ENCODE peak calls at places on chromosome 21, in five cellular contexts. S is lung, D is IMR-90, I is brain microvascular endothelial cell, N is left lung. H is an unnamed sample.

GRCh38 chr21:17925900-17926299 is 106.7 kb upstream of the C21orf91 start:
- DNase-seq in S (no peak), N (no peak), I (no peak), D (peak), H (peak)

GRCh38 chr21:27423906-27424595 is 457.2 kb upstream of the ADAMTS5 start:
- DNase-seq in N (no peak), D (peak), I (peak), S (no peak), H (peak)

GRCh38 chr21:37799193-37800121 is 116.8 kb downstream of the KCNJ6 start:
- DNase-seq in N (no peak), D (peak), S (no peak), I (no peak), H (no peak)

GRCh38 chr21:35370671-35371070 is 321.6 kb upstream of the RUNX1 start:
- DNase-seq in D (no peak), S (no peak), N (no peak), I (no peak), H (no peak)

GRCh38 chr21:39525129-39525528 is 73.4 kb downstream of the SH3BGR start:
- DNase-seq in D (no peak), S (peak), N (no peak), I (no peak), H (no peak)

GRCh38 chr21:28066051-28066450 is 926.6 kb downstream of the LTN1 start:
- DNase-seq in I (no peak), S (no peak), D (peak), N (no peak), H (peak)

GRCh38 chr21:36297938-36298572 is 21.9 kb upstream of the MORC3 start:
- DNase-seq in S (peak), N (peak), D (peak), I (no peak), H (no peak)

GRCh38 chr21:28090546-28090945 is 902.1 kb downstream of the LTN1 start:
- DNase-seq in N (no peak), I (no peak), D (no peak), S (no peak), H (no peak)

GRCh38 chr21:32322103-32322502 is 23.4 kb downstream of the MRAP start:
- DNase-seq in N (no peak), I (no peak), S (no peak), D (no peak), H (no peak)

GRCh38 chr21:28537371-28538079 is 455.2 kb downstream of the LTN1 start:
- DNase-seq in S (no peak), N (no peak), I (peak), D (peak), H (peak)

GRCh38 chr21:39720126-39720778 is 24.7 kb upstream of the IGSF5 start:
- DNase-seq in I (no peak), N (no peak), S (no peak), D (no peak), H (peak)

GRCh38 chr21:37060296-37060695 is 12.6 kb downstream of the PIGP start:
- DNase-seq in S (peak), D (peak), I (peak), N (no peak), H (peak)

GRCh38 chr21:25456672-25457071 is 150.6 kb downstream of the MRPL39 start:
- DNase-seq in N (no peak), S (no peak), I (peak), D (peak), H (no peak)

GRCh38 chr21:37671381-37671780 is 244.9 kb downstream of the KCNJ6 start:
- DNase-seq in S (no peak), N (peak), I (no peak), D (no peak), H (no peak)

GRCh38 chr21:34552324-34553198 is 40.6 kb upstream of the KCNE1 start:
- DNase-seq in I (no peak), D (no peak), S (no peak), N (no peak), H (peak)

GRCh38 chr21:28675265-28676041 is 317.2 kb downstream of the LTN1 start:
- DNase-seq in I (no peak), S (no peak), D (no peak), N (no peak), H (peak)

GRCh38 chr21:38349111-38349746 is 92.4 kb downstream of the KCNJ15 start:
- DNase-seq in D (peak), S (no peak), I (peak), N (no peak), H (peak)

GRCh38 chr21:43912910-43913309 is 47.9 kb downstream of the AGPAT3 start:
- DNase-seq in N (no peak), I (no peak), S (no peak), D (no peak), H (no peak)

GRCh38 chr21:25885880-25886279 is 151.1 kb downstream of the GABPA start:
- DNase-seq in N (no peak), D (no peak), S (no peak), I (no peak), H (no peak)

GRCh38 chr21:29022141-29022540 is 2.3 kb upstream of the USP16 start:
- DNase-seq in I (no peak), S (no peak), D (no peak), N (no peak), H (no peak)

GRCh38 chr21:43328171-43328570 is 98.8 kb downstream of the SIK1 start:
- DNase-seq in N (peak), D (no peak), I (no peak), S (no peak), H (no peak)

GRCh38 chr21:27202301-27202700 is 235.4 kb upstream of the ADAMTS5 start:
- DNase-seq in N (no peak), D (no peak), S (no peak), I (no peak), H (no peak)

GRCh38 chr21:37278199-37278598 is 11.1 kb upstream of the VPS26C start:
- DNase-seq in D (no peak), I (no peak), N (no peak), S (no peak), H (no peak)

GRCh38 chr21:35585878-35586277 is 474.4 kb downstream of the SETD4 start:
- DNase-seq in I (no peak), S (no peak), D (no peak), N (no peak), H (no peak)

GRCh38 chr21:26124421-26124833 is 46.1 kb downstream of the APP start:
- DNase-seq in I (peak), D (peak), S (no peak), N (no peak), H (peak)

GRCh38 chr21:37225440-37225839 is 41.7 kb downstream of the VPS26C start:
- DNase-seq in N (no peak), I (no peak), S (no peak), D (no peak), H (no peak)

GRCh38 chr21:38012700-38013099 is 96.4 kb upstream of the KCNJ6 start:
- DNase-seq in N (no peak), I (no peak), D (no peak), S (no peak), H (no peak)

GRCh38 chr21:43758132-43758619 is 17.9 kb downstream of the CSTB start:
- DNase-seq in N (no peak), D (peak), I (no peak), S (no peak), H (peak)

GRCh38 chr21:37563641-37564340 is 197.2 kb downstream of the DYRK1A start:
- DNase-seq in S (peak), D (peak), N (peak), I (peak), H (peak)

GRCh38 chr21:36478207-36478701 is 1.7 kb downstream of the CLDN14 start:
- DNase-seq in D (peak), S (no peak), N (no peak), I (peak), H (peak)

GRCh38 chr21:27805696-27806095 is 838.8 kb upstream of the ADAMTS5 start:
- DNase-seq in N (no peak), D (no peak), I (no peak), S (no peak), H (no peak)

GRCh38 chr21:36773111-36773510 is 74.2 kb downstream of the SIM2 start:
- DNase-seq in N (peak), I (peak), S (peak), D (peak), H (peak)

GRCh38 chr21:43193088-43193650 is 24.4 kb downstream of the CRYAA start:
- DNase-seq in S (no peak), N (no peak), D (no peak), I (no peak), H (no peak)

GRCh38 chr21:18384771-18385170 is 18.8 kb downstream of the TMPRSS15 start:
- DNase-seq in N (no peak), S (no peak), D (no peak), I (no peak), H (peak)

GRCh38 chr21:46503922-46504539 is 45.3 kb downstream of the DIP2A start:
- DNase-seq in I (no peak), D (no peak), N (no peak), S (no peak), H (no peak)
- H3K4me3 ChIP-seq in I (no peak), D (no peak), N (no peak), S (no peak), H (no peak)

GRCh38 chr21:15592957-15593356 is 136.8 kb upstream of the USP25 start:
- DNase-seq in S (no peak), D (no peak), I (no peak), N (no peak), H (no peak)

GRCh38 chr21:15586752-15587436 is 142.9 kb upstream of the USP25 start:
- DNase-seq in I (no peak), D (no peak), S (no peak), N (no peak), H (no peak)

DNA sequence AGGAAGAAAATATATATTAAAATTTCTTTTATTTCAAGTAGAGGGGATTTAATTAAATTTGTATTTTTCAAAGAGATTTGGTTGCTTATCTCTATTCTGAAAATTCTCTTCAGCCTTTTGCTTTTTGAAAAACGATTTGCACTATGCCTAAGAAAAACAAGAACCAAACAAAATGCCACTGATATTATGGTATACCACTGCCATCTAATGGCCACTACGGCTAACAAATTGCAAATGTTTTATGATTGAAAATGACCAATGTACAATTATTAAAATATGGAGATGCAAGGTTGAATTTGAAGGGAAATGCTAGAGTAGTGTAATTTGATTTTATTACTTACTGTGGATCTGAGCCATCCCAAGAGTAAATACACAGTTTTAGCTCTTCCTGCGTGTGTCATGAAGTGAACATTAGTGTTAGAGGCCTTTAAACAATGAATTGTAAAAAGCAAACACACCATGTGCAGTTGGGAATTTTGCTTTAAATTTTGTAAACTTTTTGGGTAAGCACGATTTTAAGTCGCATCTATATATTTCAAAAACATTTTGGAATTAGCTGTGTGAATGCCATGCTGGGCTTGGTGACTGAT is 137.4 kb upstream of the USP25 start:
- DNase-seq in I (peak), S (no peak), N (no peak), D (peak), H (peak)
- TF ChIP-seq CTCF in I (peak), S (peak), N (no peak), D (peak), H (peak)

GRCh38 chr21:20999567-21000169 is 1.5 kb downstream of the NCAM2 start:
- DNase-seq in N (no peak), S (no peak), D (peak), I (peak), H (peak)

GRCh38 chr21:20998456-20998789 is 214 bp downstream of the NCAM2 start:
- DNase-seq in N (no peak), S (no peak), I (no peak), D (no peak), H (no peak)

GRCh38 chr21:20997633-20998455 is at the start of gene NCAM2:
- DNase-seq in N (peak), D (peak), I (peak), S (peak), H (peak)

GRCh38 chr21:20997308-20997632 is 939 bp upstream of the NCAM2 start:
- DNase-seq in S (no peak), I (no peak), N (peak), D (no peak), H (no peak)

GRCh38 chr21:20998886-20999285 is 677 bp downstream of the NCAM2 start:
- DNase-seq in N (no peak), S (no peak), I (no peak), D (no peak), H (no peak)
- H3K4me3 ChIP-seq in N (peak), S (no peak), I (peak), D (peak), H (peak)

GRCh38 chr21:33478182-33478581 is 1.6 kb downstream of the TMEM50B start:
- DNase-seq in S (no peak), D (no peak), N (no peak), I (no peak), H (no peak)

GRCh38 chr21:33477066-33477465 is 2.7 kb downstream of the TMEM50B start:
- DNase-seq in D (no peak), I (no peak), S (no peak), N (no peak), H (no peak)

GRCh38 chr21:33480481-33481103 is 818 bp upstream of the TMEM50B start:
- DNase-seq in N (no peak), S (no peak), D (no peak), I (no peak), H (no peak)

GRCh38 chr21:33479679-33480480 is at the start of gene TMEM50B:
- DNase-seq in S (peak), I (peak), N (peak), D (peak), H (peak)

DNA sequence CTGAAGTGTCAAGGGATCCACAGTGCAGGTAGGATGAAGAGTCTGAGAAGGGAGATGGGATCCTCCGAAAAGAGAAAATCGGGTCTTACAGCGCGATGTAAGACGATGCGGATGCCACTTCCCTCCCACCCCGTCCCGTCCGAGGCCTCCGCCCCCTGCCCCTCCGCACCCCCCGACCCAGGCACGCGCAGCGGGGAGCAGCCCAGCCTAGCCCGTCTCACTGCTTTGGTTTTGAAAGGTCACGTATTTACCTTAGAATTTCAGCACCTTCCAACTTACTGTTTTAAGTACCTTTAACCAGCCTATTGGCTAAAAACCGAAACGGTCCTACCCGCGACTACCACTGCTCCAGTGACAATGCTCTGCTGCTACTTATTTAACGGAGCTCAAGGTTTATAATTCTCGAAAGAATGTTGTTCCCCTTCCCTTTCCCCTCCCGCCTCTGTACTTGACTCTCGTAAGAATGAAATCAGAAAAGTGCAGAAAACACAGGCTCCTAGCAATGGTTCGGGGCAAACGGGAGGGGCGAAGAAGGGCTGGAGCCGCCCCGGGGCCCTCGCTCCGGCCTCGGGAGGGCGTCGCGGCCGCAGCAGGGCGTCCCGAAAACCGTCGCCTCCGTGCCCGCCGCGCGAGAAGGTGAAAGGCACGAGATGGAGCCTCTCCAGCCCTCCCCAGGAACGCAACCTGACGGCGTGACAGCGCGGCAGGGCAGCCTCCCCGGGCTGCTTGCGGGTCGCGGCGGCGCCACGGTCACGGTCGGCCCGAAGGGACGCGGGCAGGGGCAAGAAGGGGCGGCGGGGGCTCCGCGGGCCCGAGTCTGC is 706 bp downstream of the TMEM50B start:
- DNase-seq in I (no peak), S (peak), D (peak), N (peak), H (peak)
- TF ChIP-seq CTCF in I (peak), S (no peak), D (no peak), N (no peak), H (no peak)

GRCh38 chr21:45250914-45251634 is 36.6 kb downstream of the POFUT2 start:
- DNase-seq in S (no peak), N (no peak), I (no peak), D (no peak), H (no peak)

GRCh38 chr21:45250272-45250671 is 37.4 kb downstream of the POFUT2 start:
- DNase-seq in N (no peak), D (no peak), S (no peak), I (no peak), H (no peak)

GRCh38 chr21:45249626-45250025 is 38.1 kb downstream of the POFUT2 start:
- DNase-seq in S (no peak), N (no peak), I (no peak), D (no peak), H (no peak)

GRCh38 chr21:45248301-45248892 is 39.3 kb downstream of the POFUT2 start:
- DNase-seq in D (no peak), N (no peak), S (no peak), I (no peak), H (no peak)

GRCh38 chr21:45248893-45249381 is 38.8 kb downstream of the POFUT2 start:
- DNase-seq in I (no peak), D (peak), N (no peak), S (no peak), H (peak)
- H3K4me3 ChIP-seq in I (peak), D (peak), N (no peak), S (no peak), H (peak)

GRCh38 chr21:42127164-42128125 is 56.3 kb downstream of the UMODL1 start:
- DNase-seq in I (no peak), N (peak), S (no peak), D (no peak), H (no peak)

GRCh38 chr21:42124826-42125570 is 53.9 kb downstream of the UMODL1 start:
- DNase-seq in I (no peak), N (peak), D (no peak), S (no peak), H (no peak)

GRCh38 chr21:42124081-42124480 is 53.0 kb downstream of the UMODL1 start:
- DNase-seq in S (no peak), I (no peak), N (peak), D (no peak), H (no peak)

GRCh38 chr21:42123509-42123908 is 52.4 kb downstream of the UMODL1 start:
- DNase-seq in S (no peak), N (no peak), D (no peak), I (no peak), H (no peak)

GRCh38 chr21:42125571-42126544 is 54.7 kb downstream of the UMODL1 start:
- DNase-seq in D (peak), S (peak), I (peak), N (peak), H (peak)
- TF ChIP-seq CTCF in D (no peak), S (no peak), I (peak), N (no peak), H (peak)

GRCh38 chr21:30232011-30232410 is 16.1 kb upstream of the CLDN8 start:
- DNase-seq in I (no peak), D (no peak), N (no peak), S (no peak), H (peak)
- H3K4me3 ChIP-seq in I (no peak), D (no peak), N (no peak), S (no peak), H (no peak)

DNA sequence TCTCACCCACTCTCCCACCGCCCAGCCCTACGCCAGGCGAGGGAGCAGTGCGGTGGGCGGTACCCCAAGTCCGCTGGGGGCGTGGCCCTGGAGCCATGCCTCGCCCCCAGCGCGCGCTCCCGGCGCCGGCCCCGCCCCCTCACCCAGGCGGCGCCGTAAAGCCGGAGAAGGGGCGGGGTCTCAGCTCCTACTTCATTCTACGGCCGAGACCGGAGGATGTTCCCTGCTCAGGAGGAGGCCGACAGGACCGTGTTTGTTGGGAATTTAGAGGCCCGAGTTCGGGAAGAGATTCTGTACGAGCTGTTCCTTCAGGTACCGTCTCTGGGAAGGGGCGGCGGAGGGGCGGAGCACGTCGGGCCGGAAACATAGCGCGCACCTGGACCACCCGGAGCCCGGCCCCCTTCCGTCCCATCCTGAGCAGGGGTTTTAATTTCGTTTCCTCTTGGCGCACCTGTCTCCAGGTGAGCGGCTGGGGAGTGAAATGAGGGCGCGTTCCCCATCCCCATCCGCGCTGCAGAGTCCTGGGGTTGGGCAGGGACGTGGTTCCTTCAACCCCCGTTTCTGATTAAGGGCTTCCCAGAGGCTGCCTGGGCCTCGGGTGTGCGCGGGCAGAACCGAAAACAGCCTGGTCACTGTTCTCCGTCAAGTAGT is at the start of gene RBM11:
- DNase-seq in N (peak), D (peak), I (peak), S (peak), H (peak)
- TF ChIP-seq CTCF in N (no peak), D (no peak), I (no peak), S (no peak), H (no peak)

H was measured in fibroblast of mammary gland.